ENCODE peak calls at places on chromosomes 4 and X, in seven cellular contexts. U is PC-3, S is HTR-8/SVneo, D is GDM1, Z is fibroblast of the conjunctiva, L is HFFc6, T is germinal center. R is an unnamed sample.

GRCh38 chr4:51866835-51867234 is 23.9 kb downstream of the DCUN1D4 start:
- DNase-seq in D (no peak), Z (no peak), L (no peak), U (no peak), T (no peak), S (no peak), R (no peak)

GRCh38 chr4:20440170-20440569 is 188.5 kb downstream of the SLIT2 start:
- DNase-seq in L (no peak), D (no peak), T (no peak), Z (no peak), S (no peak), U (no peak), R (no peak)

GRCh38 chrX:19625612-19626011 is 110.3 kb upstream of the MAP3K15 start:
- DNase-seq in S (no peak), Z (no peak), D (no peak), T (no peak), L (no peak), U (peak; percentile 81), R (peak; percentile 30)

GRCh38 chr4:7425171-7425570 is 9.6 kb downstream of the PSAPL1 start:
- DNase-seq in U (no peak), T (no peak), L (no peak), S (no peak), Z (no peak), D (no peak), R (no peak)

GRCh38 chrX:44585866-44586265 is 43.2 kb upstream of the FUNDC1 start:
- DNase-seq in S (no peak), D (no peak), Z (no peak), T (no peak), U (no peak), L (no peak), R (peak; percentile 80)

GRCh38 chr4:114598191-114599121 is at the start of gene UGT8:
- DNase-seq in U (peak; percentile 34), D (peak; percentile 57), Z (no peak), S (peak; percentile 25), L (no peak), T (peak; percentile 76), R (peak; percentile 29)

GRCh38 chrX:133297284-133297683 is 79.1 kb upstream of the TFDP3 start:
- DNase-seq in U (peak; percentile 86), T (no peak), Z (peak; percentile 6), D (no peak), L (no peak), S (no peak), R (peak; percentile 40)

GRCh38 chrX:17616936-17617335 is 120.4 kb upstream of the SCML1 start:
- DNase-seq in Z (no peak), S (no peak), U (no peak), D (no peak), L (no peak), T (no peak), R (no peak)

GRCh38 chr4:80532674-80533333 is 197.3 kb downstream of the CFAP299 start:
- DNase-seq in L (no peak), S (no peak), D (no peak), T (no peak), U (no peak), Z (no peak), R (no peak)

GRCh38 chr4:156591679-156592078 is 379.9 kb downstream of the PDGFC start:
- DNase-seq in L (no peak), T (no peak), S (no peak), Z (no peak), D (no peak), U (no peak), R (no peak)

GRCh38 chrX:128653524-128653923 is 601.3 kb upstream of the ACTRT1 start:
- DNase-seq in S (no peak), Z (no peak), L (no peak), U (no peak), D (no peak), T (no peak), R (no peak)

GRCh38 chr4:140725556-140725955 is 30.6 kb downstream of the TBC1D9 start:
- DNase-seq in L (no peak), T (no peak), S (no peak), D (no peak), Z (no peak), U (no peak), R (no peak)

GRCh38 chrX:63664083-63664482 is 120.9 kb downstream of the ARHGEF9 start:
- DNase-seq in Z (no peak), L (peak; percentile 16), T (no peak), S (no peak), U (no peak), D (no peak), R (no peak)

GRCh38 chr4:147509386-147509785 is 28.5 kb downstream of the EDNRA start:
- DNase-seq in S (no peak), U (no peak), T (no peak), D (no peak), L (no peak), Z (no peak), R (no peak)

GRCh38 chr4:83921124-83921523 is 385.2 kb downstream of the GPAT3 start:
- DNase-seq in Z (no peak), S (no peak), U (no peak), T (no peak), D (no peak), L (no peak), R (no peak)

GRCh38 chr4:131002132-131002531 is 1906.2 kb downstream of the C4orf33 start:
- DNase-seq in L (no peak), Z (no peak), T (no peak), D (no peak), S (no peak), U (peak; percentile 29), R (no peak)

GRCh38 chrX:124212622-124213021 is 119.8 kb upstream of the TEX13D start:
- DNase-seq in D (no peak), T (no peak), L (no peak), U (no peak), Z (no peak), S (no peak), R (peak; percentile 13)

GRCh38 chrX:153708415-153708814 is 15.8 kb downstream of the BCAP31 start:
- DNase-seq in U (peak; percentile 90), Z (peak; percentile 56), L (peak; percentile 89), D (peak; percentile 48), T (peak; percentile 25), S (peak; percentile 51), R (peak; percentile 92)

GRCh38 chr4:95219109-95219508 is 329.7 kb downstream of the UNC5C start:
- DNase-seq in T (no peak), D (no peak), S (no peak), Z (peak; percentile 21), L (no peak), U (no peak), R (no peak)

GRCh38 chr4:1376391-1376840 is 29.4 kb downstream of the UVSSA start:
- DNase-seq in L (no peak), S (no peak), D (no peak), T (no peak), Z (no peak), U (no peak), R (no peak)

GRCh38 chr4:163702736-163703135 is 208.2 kb downstream of the TMA16 start:
- DNase-seq in Z (no peak), S (no peak), T (no peak), L (no peak), D (no peak), U (no peak), R (no peak)

GRCh38 chr4:113645771-113646455 is 115.6 kb downstream of the CAMK2D start:
- DNase-seq in U (peak; percentile 89), T (no peak), Z (no peak), D (no peak), L (peak; percentile 68), S (peak; percentile 27), R (peak; percentile 74)

GRCh38 chr4:176814770-176815169 is 22.0 kb upstream of the VEGFC start:
- DNase-seq in D (no peak), U (no peak), L (peak; percentile 68), Z (no peak), S (no peak), T (no peak), R (no peak)

GRCh38 chr4:7691992-7692391 is 247.7 kb downstream of the AFAP1 start:
- DNase-seq in T (no peak), L (no peak), D (no peak), Z (no peak), S (no peak), U (no peak), R (no peak)

GRCh38 chr4:33850503-33850902 is 2393.8 kb downstream of the ARAP2 start:
- DNase-seq in D (no peak), Z (no peak), L (peak; percentile 32), U (no peak), S (no peak), T (no peak), R (no peak)

GRCh38 chr4:79249879-79250503 is 75.9 kb downstream of the NAA11 start:
- DNase-seq in S (no peak), D (peak; percentile 73), T (no peak), U (no peak), Z (no peak), L (no peak), R (no peak)